ENCODE peak calls at places on chromosomes 12 and 14, in five cellular contexts. C is IMR-90, E is K562, A is SK-N-SH, L is GM12878. F is an unnamed sample.

GRCh38 chr12:6076340-6076739 is 48.1 kb downstream of the VWF start:
- DNase-seq in E (no peak), L (no peak), C (no peak), A (no peak), F (no peak)

GRCh38 chr14:41498959-41499358 is 107.7 kb upstream of the LRFN5 start:
- DNase-seq in A (no peak), C (no peak), E (no peak), L (no peak), F (no peak)

GRCh38 chr12:15446798-15447197 is 124.5 kb downstream of the PTPRO start:
- DNase-seq in E (no peak), C (no peak), L (no peak), A (no peak), F (peak)

GRCh38 chr12:92363295-92364146 is 217.9 kb upstream of the BTG1 start:
- DNase-seq in L (peak), E (peak), C (peak), A (peak), F (no peak)

GRCh38 chr14:67420102-67420739 is 8.3 kb upstream of the PLEK2 start:
- DNase-seq in E (peak), C (no peak), A (no peak), L (no peak), F (no peak)

GRCh38 chr14:58488550-58488949 is 61.0 kb downstream of the KIAA0586 start:
- DNase-seq in C (peak), E (no peak), L (no peak), A (no peak), F (no peak)

GRCh38 chr12:116280590-116281290 is 3.2 kb upstream of the MED13L start:
- DNase-seq in L (no peak), E (no peak), A (no peak), C (no peak), F (no peak)

GRCh38 chr12:57889541-57889989 is 43.0 kb upstream of the CTDSP2 start:
- DNase-seq in A (no peak), E (no peak), L (no peak), C (peak), F (no peak)

GRCh38 chr12:9387450-9387849 is 179.3 kb upstream of the PZP start:
- DNase-seq in E (no peak), A (no peak), L (no peak), C (no peak), F (no peak)

GRCh38 chr12:90323217-90323616 is 614.6 kb upstream of the ATP2B1 start:
- DNase-seq in E (no peak), L (no peak), A (no peak), C (no peak), F (no peak)

GRCh38 chr14:103742499-103743255 is 27.1 kb downstream of the ZFYVE21 start:
- DNase-seq in A (no peak), E (no peak), C (no peak), L (no peak), F (no peak)

GRCh38 chr14:70018246-70018645 is 139.0 kb downstream of the SMOC1 start:
- DNase-seq in L (no peak), A (no peak), C (peak), E (no peak), F (no peak)

GRCh38 chr12:112151766-112152541 is 26.6 kb downstream of the TRAFD1 start:
- DNase-seq in A (no peak), E (no peak), L (no peak), C (no peak), F (no peak)

GRCh38 chr12:58886474-58886873 is 33.8 kb downstream of the LRIG3 start:
- DNase-seq in A (no peak), E (no peak), C (no peak), L (no peak), F (no peak)

GRCh38 chr12:52715416-52715815 is 12.1 kb upstream of the KRT77 start:
- DNase-seq in A (peak), C (no peak), L (no peak), E (peak), F (peak)

GRCh38 chr14:100045687-100046344 is 19.4 kb upstream of the EVL start:
- DNase-seq in C (no peak), A (no peak), L (no peak), E (no peak), F (no peak)
- TF ChIP-seq RCOR1 in C (no peak), A (no peak), L (no peak), E (no peak), F (no peak)

DNA sequence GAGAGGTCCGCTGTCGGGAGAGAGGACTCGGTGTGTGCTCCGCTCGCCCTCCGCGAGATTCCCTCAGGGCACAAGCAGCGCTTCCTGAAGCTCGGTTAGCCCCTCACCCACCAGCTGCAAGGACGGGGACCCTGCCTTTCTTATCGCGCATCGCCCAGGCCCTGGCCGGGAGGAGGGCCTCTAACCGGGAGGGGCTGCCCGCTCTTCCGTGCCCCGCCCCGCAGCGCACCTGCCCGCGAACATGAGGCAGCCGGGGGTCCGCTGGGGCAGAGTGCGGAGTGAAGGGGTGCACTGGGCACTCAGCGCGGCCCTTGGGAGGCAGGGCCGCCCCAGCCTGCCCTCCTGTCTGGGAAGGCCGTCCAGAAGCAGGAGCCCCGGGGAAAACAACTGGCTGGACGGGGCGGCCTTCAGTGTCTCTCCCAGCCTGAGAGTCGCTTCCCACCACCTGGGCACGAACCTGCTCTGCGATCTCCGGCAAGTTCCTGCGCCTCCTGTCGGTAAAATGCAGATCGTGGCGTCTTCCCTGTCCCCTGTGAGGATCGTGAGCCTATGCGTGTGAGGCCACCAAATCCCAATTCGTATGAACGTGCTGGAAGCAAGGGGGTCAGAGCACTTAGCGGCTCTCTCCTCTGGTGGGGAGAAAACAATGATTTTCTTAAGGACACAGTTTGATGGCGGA is 28.0 kb upstream of the ADIPOR2 start:
- DNase-seq in L (no peak), C (no peak), E (peak), A (peak), F (peak)
- TF ChIP-seq RCOR1 in L (no peak), C (no peak), E (peak), A (no peak), F (no peak)

GRCh38 chr14:24398298-24398942 is 383 bp upstream of the NYNRIN start:
- DNase-seq in C (no peak), L (no peak), E (no peak), A (peak), F (no peak)
- TF ChIP-seq RCOR1 in C (no peak), L (no peak), E (no peak), A (no peak), F (no peak)

DNA sequence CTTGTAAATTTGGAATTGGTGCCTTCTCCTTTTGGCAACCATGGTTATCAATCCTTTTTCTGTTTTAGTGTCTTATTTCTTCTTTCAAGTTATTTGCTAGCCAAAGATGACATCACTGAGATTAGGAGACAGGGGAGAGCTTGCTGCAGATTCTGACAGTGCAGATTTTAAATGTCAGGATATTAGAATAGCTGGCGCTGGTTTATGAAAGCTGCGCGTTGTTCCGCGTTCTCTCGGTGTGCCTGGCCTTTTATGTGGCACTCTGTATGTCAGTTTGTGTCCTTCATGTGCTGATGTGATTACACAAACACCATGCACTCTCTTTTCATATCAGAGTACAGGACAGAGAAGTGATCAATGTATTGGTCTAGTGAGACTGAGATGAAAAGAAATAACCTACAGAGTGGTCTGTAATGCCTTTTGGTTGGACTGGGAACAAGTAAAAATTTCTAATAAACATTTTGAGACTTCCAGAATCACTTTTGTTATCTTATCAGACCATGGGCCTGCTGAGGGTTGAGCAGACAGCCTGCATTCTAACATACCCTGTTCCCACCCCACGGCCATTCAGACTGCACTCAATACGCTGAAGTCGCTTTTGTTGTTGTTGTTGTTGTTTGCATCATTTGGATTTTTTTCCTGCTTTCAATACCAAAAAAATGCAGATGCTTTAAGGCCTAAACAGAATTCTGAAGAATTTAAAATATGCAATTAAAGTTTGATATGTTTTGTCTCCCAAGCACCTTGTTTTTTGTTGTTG is 49.7 kb upstream of the TRAF3 start:
- DNase-seq in E (no peak), L (no peak), C (no peak), A (no peak), F (no peak)
- TF ChIP-seq RCOR1 in E (no peak), L (no peak), C (no peak), A (no peak), F (no peak)

GRCh38 chr14:21915814-21916213 is 242.2 kb upstream of the OR4E1 start:
- DNase-seq in A (no peak), C (no peak), L (no peak), E (no peak), F (no peak)

GRCh38 chr14:21921453-21921852 is 247.8 kb upstream of the OR4E1 start:
- DNase-seq in L (no peak), E (no peak), C (no peak), A (no peak), F (no peak)

GRCh38 chr14:21923820-21924219 is 250.2 kb upstream of the OR4E1 start:
- DNase-seq in A (no peak), L (no peak), E (no peak), C (no peak), F (no peak)

GRCh38 chr14:21913759-21914158 is 240.1 kb upstream of the OR4E1 start:
- DNase-seq in L (peak), A (peak), E (peak), C (peak), F (peak)

DNA sequence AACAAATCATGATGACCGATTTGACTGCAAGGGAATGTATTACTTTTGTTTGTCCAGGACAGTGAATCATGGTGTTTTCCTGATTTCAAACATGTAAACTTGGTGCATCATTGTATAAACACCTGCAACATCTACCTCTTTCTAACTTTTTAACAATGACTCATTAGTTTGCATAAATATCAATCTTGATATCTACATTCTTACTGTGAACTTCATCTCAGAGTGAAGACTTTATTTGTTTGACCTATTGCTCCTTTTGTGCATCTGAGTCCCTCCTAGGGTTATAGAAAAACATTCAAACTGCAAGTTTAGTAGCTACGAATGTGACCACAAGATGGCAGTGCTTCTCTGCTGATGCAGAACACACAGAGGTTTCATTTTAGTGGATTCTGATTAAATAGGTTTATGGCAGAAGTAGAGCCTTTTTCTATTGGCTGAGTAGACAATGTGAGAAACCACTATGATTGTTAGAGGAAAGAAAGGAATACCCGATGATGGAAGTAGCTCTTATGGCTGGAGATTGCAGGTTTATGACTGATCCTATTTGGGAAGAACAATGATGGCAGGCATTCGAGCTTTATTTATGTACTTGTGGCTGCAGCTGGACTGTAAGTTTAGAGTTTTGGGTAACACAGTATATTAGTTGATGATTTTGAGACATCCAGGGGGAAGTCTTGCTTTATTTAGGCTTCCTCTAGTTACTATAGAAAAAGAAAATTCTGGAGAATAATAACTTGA is 244.2 kb upstream of the OR4E1 start:
- DNase-seq in A (peak), C (peak), E (peak), L (peak), F (peak)
- TF ChIP-seq RCOR1 in A (no peak), C (no peak), E (no peak), L (no peak), F (no peak)